ENCODE peak calls at places on chromosomes 13 and 19, in nine cellular contexts. F, R, K, X, Y, O, W, G and N are unnamed samples.

GRCh38 chr13:34502011-34502410 is 440.1 kb upstream of the NBEA start:
- DNase-seq in F (no peak), R (no peak), K (no peak), X (no peak), Y (no peak), O (no peak), W (no peak), G (no peak), N (no peak)

GRCh38 chr13:82634946-82635345 is 1247.3 kb downstream of the SLITRK1 start:
- DNase-seq in F (no peak), R (no peak), K (no peak), X (no peak), Y (no peak), O (no peak), W (no peak), G (no peak), N (no peak)

GRCh38 chr13:59914556-59914955 is 249.2 kb downstream of the DIAPH3 start:
- DNase-seq in F (no peak), R (no peak), K (peak), X (no peak), Y (no peak), O (no peak), W (no peak), G (peak), N (no peak)

GRCh38 chr19:50724522-50725217 is 1.5 kb downstream of the CLEC11A start:
- DNase-seq in F (peak), R (peak), K (peak), X (peak), Y (peak), O (peak), W (peak), G (peak), N (peak)

GRCh38 chr13:48078251-48078656 is 16.6 kb downstream of the MED4 start:
- DNase-seq in F (no peak), R (no peak), K (peak), X (no peak), Y (peak), O (no peak), W (peak), G (peak), N (no peak)

GRCh38 chr13:40508112-40508511 is 158.3 kb downstream of the FOXO1 start:
- DNase-seq in F (no peak), R (no peak), K (peak), X (no peak), Y (no peak), O (no peak), W (no peak), G (peak), N (no peak)

GRCh38 chr13:44465318-44465717 is 91.7 kb downstream of the SERP2 start:
- DNase-seq in F (no peak), R (no peak), K (no peak), X (no peak), Y (no peak), O (no peak), W (no peak), G (no peak), N (no peak)

GRCh38 chr19:51735759-51736449 is 12.1 kb upstream of the HAS1 start:
- DNase-seq in F (no peak), R (no peak), K (peak), X (peak), Y (peak), O (peak), W (peak), G (peak), N (no peak)

GRCh38 chr13:76385606-76386005 is 500.6 kb downstream of the KCTD12 start:
- DNase-seq in F (no peak), R (no peak), K (no peak), X (no peak), Y (no peak), O (no peak), W (peak), G (peak), N (no peak)

GRCh38 chr13:59352600-59352999 is 811.1 kb downstream of the DIAPH3 start:
- DNase-seq in F (no peak), R (no peak), K (no peak), X (no peak), Y (no peak), O (no peak), W (no peak), G (no peak), N (no peak)

GRCh38 chr13:102693781-102694180 is 1.1 kb downstream of the METTL21C start:
- DNase-seq in F (no peak), R (no peak), K (peak), X (no peak), Y (no peak), O (no peak), W (no peak), G (peak), N (no peak)

GRCh38 chr19:33426621-33427475 is 53.3 kb downstream of the CEBPG start:
- DNase-seq in F (no peak), R (peak), K (no peak), X (no peak), Y (no peak), O (no peak), W (no peak), G (no peak), N (peak)

GRCh38 chr13:46831588-46832194 is 34.7 kb upstream of the ESD start:
- DNase-seq in F (no peak), R (peak), K (peak), X (peak), Y (peak), O (no peak), W (peak), G (peak), N (peak)

GRCh38 chr13:48132961-48133360 is 38.1 kb upstream of the MED4 start:
- DNase-seq in F (no peak), R (no peak), K (no peak), X (no peak), Y (no peak), O (no peak), W (no peak), G (no peak), N (no peak)

GRCh38 chr19:33678796-33679195 is 57.0 kb downstream of the CHST8 start:
- DNase-seq in F (no peak), R (no peak), K (no peak), X (peak), Y (no peak), O (no peak), W (no peak), G (no peak), N (no peak)

GRCh38 chr19:993361-993830 is 6.8 kb upstream of the GRIN3B start:
- DNase-seq in F (no peak), R (no peak), K (no peak), X (no peak), Y (no peak), O (no peak), W (no peak), G (no peak), N (no peak)

GRCh38 chr19:993831-994393 is 6.3 kb upstream of the GRIN3B start:
- DNase-seq in F (no peak), R (no peak), K (no peak), X (no peak), Y (no peak), O (no peak), W (no peak), G (no peak), N (no peak)

GRCh38 chr19:991932-992669 is 8.0 kb downstream of the WDR18 start:
- DNase-seq in F (no peak), R (no peak), K (no peak), X (no peak), Y (no peak), O (no peak), W (no peak), G (no peak), N (no peak)

GRCh38 chr19:991174-991931 is 7.2 kb downstream of the WDR18 start:
- DNase-seq in F (no peak), R (peak), K (peak), X (no peak), Y (peak), O (no peak), W (peak), G (peak), N (peak)

DNA sequence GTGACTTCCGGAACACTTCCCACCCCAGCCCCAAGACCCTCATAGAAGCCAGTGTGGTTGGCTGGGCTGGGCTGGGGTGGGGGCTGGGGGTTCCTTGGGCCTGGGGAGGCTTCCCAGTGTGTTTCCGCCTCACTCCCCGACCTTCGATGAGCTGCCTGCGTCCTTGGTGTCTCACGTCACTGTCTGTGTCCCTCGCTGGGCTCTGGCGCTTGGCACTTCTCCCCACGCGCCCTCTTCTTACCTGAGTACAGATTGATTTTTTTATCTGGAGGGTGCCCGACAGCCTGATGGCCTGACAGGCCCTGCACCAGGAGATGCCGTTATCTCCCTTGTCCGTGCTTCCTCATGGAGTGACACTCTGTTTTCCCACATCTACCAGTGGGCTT is 7.6 kb upstream of the GRIN3B start:
- DNase-seq in F (no peak), R (no peak), K (no peak), X (no peak), Y (no peak), O (no peak), W (no peak), G (no peak), N (no peak)
- TF ChIP-seq CTCF in F (no peak), R (no peak), K (no peak), X (no peak), Y (no peak), O (no peak), W (no peak), G (no peak), N (no peak)

GRCh38 chr19:35216833-35217707 is 11.5 kb downstream of the FAM187B start:
- DNase-seq in F (no peak), R (no peak), K (no peak), X (no peak), Y (no peak), O (no peak), W (peak), G (no peak), N (no peak)
- TF ChIP-seq CTCF in F (no peak), R (no peak), K (no peak), X (no peak), Y (no peak), O (no peak), W (no peak), G (no peak), N (no peak)

DNA sequence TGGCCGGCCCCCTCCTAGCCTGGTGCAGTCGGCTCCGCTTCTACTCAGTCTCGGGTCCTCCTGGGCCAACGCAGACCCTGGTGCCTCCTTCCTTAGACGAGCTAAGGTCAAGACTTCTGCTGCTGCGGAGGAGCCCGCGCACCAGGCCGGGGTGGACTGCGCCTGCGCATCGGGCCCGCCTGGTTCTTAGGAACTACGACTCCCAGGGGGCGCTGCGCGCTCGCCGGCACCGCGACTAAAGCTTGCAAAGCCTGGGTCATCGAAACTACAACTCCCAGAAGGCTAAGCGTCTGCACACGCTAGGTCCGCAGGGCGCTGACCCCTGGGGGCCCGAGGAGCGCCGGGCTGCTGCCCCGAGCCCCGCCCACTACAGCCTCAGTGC is at the start of gene ZNF835:
- DNase-seq in F (peak), R (peak), K (peak), X (peak), Y (no peak), O (peak), W (no peak), G (peak), N (no peak)
- TF ChIP-seq CTCF in F (no peak), R (peak), K (no peak), X (peak), Y (no peak), O (peak), W (no peak), G (no peak), N (no peak)

GRCh38 chr19:4064073-4064550 is 2.6 kb downstream of the ZBTB7A start:
- DNase-seq in F (no peak), R (no peak), K (peak), X (no peak), Y (no peak), O (no peak), W (peak), G (peak), N (peak)
- TF ChIP-seq CTCF in F (no peak), R (no peak), K (no peak), X (no peak), Y (no peak), O (peak), W (no peak), G (no peak), N (no peak)

DNA sequence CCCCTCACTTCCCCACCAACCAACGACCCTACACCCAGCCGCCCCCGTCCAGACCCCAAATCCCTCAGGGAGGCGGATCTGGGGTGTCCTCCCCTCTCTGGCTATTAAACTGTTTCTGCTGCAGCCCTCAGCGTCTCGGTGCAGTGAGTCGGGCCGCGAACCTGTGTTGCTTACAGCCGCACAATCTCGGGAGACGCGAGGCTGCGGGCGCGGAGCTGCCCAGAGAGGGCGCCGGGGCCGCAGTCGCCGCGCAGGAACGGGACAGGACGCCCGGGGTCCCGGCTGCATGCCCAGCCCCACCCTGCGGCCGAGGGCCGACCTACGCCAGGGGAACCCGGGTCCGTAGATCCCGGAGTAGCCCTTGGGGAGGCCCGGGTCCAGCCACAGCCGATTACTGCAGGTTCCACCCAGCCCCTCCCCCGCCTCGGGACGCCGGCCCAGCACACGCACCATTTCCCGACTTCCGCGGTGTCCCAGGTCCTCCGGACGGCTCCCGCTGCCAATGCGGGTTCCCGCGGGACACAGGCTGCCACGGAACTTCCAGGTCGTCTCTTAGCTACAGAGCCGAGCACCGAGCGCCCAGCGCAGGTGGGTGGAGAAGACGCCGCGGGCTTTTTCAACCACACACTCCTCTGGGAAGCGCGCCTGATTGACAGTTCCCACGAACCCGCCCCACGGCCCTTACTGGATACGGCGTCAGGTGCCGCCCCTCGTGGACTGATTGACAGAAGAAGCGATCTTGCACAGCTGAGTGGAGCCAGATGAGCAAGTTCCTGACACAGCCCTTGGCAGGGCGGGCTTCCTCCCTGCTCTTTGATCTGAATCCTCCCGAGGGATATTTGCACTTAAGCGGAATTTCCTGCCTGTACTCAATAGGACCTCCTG is at the start of gene ZNF799:
- DNase-seq in F (peak), R (peak), K (peak), X (peak), Y (peak), O (peak), W (peak), G (peak), N (peak)
- TF ChIP-seq CTCF in F (no peak), R (no peak), K (no peak), X (no peak), Y (no peak), O (peak), W (no peak), G (no peak), N (no peak)

GRCh38 chr19:48415869-48416268 is 22.4 kb downstream of the GRIN2D start:
- DNase-seq in F (no peak), R (no peak), K (no peak), X (no peak), Y (peak), O (no peak), W (no peak), G (no peak), N (no peak)

GRCh38 chr19:48419158-48419920 is 25.9 kb downstream of the GRIN2D start:
- DNase-seq in F (peak), R (peak), K (peak), X (peak), Y (peak), O (no peak), W (no peak), G (peak), N (peak)

GRCh38 chr19:48417436-48417835 is 24.0 kb downstream of the GRIN2D start:
- DNase-seq in F (no peak), R (peak), K (no peak), X (no peak), Y (no peak), O (no peak), W (no peak), G (no peak), N (no peak)

GRCh38 chr19:48421548-48421947 is 24.2 kb upstream of the GRWD1 start:
- DNase-seq in F (no peak), R (no peak), K (no peak), X (no peak), Y (no peak), O (no peak), W (no peak), G (no peak), N (no peak)

DNA sequence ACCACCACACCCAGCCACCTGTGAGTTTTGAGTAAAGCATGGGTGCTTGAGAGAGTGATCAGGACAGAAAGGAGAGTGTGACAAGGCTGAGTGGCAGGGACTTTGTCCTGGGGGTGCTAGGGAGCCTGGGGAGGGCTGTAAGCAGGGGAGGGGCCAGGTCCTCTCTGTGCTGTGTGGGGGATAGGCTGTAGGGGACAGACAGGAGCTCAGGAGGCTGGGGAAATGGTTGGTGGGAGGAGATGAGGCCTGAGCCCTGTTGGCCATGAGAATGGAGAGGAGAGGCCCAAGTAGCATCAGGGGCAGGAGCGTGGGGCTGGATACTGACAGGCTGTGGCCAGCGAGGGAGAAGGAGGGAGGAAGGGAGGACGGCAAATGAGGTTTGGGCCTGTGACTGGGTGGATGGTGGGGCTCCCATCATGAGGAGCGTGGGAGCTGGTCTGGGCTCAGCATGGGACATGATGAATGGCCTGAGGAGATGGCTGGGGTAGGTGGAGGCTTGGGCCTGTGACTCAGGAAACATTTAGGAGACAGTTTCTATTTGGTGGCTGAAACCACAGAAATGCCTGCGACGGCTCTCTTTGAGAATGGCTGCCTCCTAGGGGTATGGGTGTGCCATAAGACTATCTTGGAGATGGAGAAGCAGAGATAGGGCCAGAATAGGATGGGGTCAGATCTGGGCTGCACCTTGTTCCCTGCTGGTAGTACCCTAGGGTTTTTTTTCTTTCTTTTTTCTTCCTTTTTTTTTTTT is 25.0 kb downstream of the GRIN2D start:
- DNase-seq in F (no peak), R (no peak), K (no peak), X (no peak), Y (peak), O (no peak), W (peak), G (no peak), N (no peak)
- TF ChIP-seq CTCF in F (no peak), R (no peak), K (no peak), X (no peak), Y (peak), O (no peak), W (no peak), G (peak), N (no peak)

GRCh38 chr19:48935864-48936263 is 2.4 kb downstream of the DHDH start:
- DNase-seq in F (no peak), R (no peak), K (no peak), X (no peak), Y (no peak), O (no peak), W (no peak), G (no peak), N (no peak)

GRCh38 chr19:48933382-48933932 is at the start of gene DHDH:
- DNase-seq in F (peak), R (peak), K (peak), X (peak), Y (peak), O (peak), W (peak), G (peak), N (peak)

GRCh38 chr19:48938256-48938655 is 4.8 kb downstream of the DHDH start:
- DNase-seq in F (no peak), R (no peak), K (no peak), X (no peak), Y (no peak), O (no peak), W (no peak), G (no peak), N (no peak)

GRCh38 chr19:48934837-48935236 is 1.3 kb downstream of the DHDH start:
- DNase-seq in F (no peak), R (peak), K (no peak), X (no peak), Y (no peak), O (no peak), W (no peak), G (no peak), N (no peak)
- TF ChIP-seq CTCF in F (no peak), R (no peak), K (no peak), X (no peak), Y (no peak), O (no peak), W (no peak), G (no peak), N (no peak)

GRCh38 chr13:98394820-98395510 is 181.9 kb downstream of the STK24 start:
- DNase-seq in F (no peak), R (no peak), K (no peak), X (no peak), Y (no peak), O (peak), W (no peak), G (no peak), N (no peak)

GRCh38 chr13:98399756-98400155 is 177.2 kb downstream of the STK24 start:
- DNase-seq in F (no peak), R (no peak), K (no peak), X (no peak), Y (no peak), O (no peak), W (no peak), G (no peak), N (no peak)

GRCh38 chr13:98396071-98396710 is 180.7 kb downstream of the STK24 start:
- DNase-seq in F (no peak), R (no peak), K (no peak), X (no peak), Y (no peak), O (peak), W (no peak), G (peak), N (no peak)

GRCh38 chr13:98397861-98398260 is 179.0 kb downstream of the STK24 start:
- DNase-seq in F (no peak), R (no peak), K (no peak), X (no peak), Y (no peak), O (no peak), W (no peak), G (no peak), N (no peak)

DNA sequence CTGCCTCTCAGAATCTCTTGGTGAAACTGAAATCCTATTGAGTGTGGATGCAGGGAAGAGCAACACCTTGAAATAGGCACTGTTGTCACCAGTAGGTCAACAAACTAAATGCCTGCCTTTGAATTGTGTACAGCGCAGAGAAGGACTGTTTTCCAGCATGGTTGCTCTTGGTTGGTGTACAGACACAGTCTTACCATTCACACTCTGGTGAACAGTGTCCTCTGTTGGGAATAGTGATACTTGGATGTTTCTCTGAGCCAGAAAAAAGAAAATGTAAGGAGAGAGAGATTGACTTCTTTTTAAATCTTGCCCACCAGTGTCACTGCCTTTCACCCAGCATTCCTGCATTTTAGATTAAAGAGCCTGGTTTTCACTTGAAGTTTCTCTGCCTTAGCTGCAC is 179.7 kb downstream of the STK24 start:
- DNase-seq in F (no peak), R (no peak), K (peak), X (no peak), Y (no peak), O (no peak), W (no peak), G (peak), N (no peak)
- TF ChIP-seq CTCF in F (no peak), R (no peak), K (peak), X (no peak), Y (no peak), O (peak), W (no peak), G (peak), N (no peak)

GRCh38 chr13:21034602-21035190 is 26.7 kb downstream of the LATS2 start:
- DNase-seq in F (no peak), R (no peak), K (peak), X (no peak), Y (peak), O (peak), W (no peak), G (peak), N (peak)
- TF ChIP-seq CTCF in F (no peak), R (no peak), K (peak), X (no peak), Y (no peak), O (peak), W (no peak), G (peak), N (no peak)